ENCODE peak calls at places on chromosomes 16 and 17, in nine cellular contexts. T, K, D, Y, P, R, S, J and H are unnamed samples.

GRCh38 chr17:30292490-30292858 is 730 bp upstream of the BLMH start:
- DNase-seq in D (no peak), T (no peak), P (no peak), Y (no peak), S (no peak), R (no peak), J (no peak), K (no peak), H (no peak)

GRCh38 chr17:30422171-30422570 is 43.4 kb downstream of the CPD start:
- DNase-seq in Y (no peak), R (no peak), K (no peak), P (no peak), D (no peak), S (no peak), J (no peak), T (no peak), H (no peak)

GRCh38 chr17:7238418-7239090 is 703 bp downstream of the PHF23 start:
- DNase-seq in K (peak), Y (no peak), T (no peak), R (no peak), J (peak), S (no peak), D (peak), P (no peak), H (no peak)

GRCh38 chr17:51676691-51677487 is 416.5 kb downstream of the UTP18 start:
- DNase-seq in Y (no peak), D (no peak), J (no peak), S (no peak), R (no peak), K (no peak), P (no peak), T (no peak), H (no peak)

GRCh38 chr16:5850632-5851175 is 753.1 kb upstream of the EEF2KMT start:
- DNase-seq in S (no peak), D (no peak), T (no peak), K (no peak), J (no peak), R (no peak), P (no peak), Y (no peak), H (no peak)

GRCh38 chr16:81431554-81432353 is 12.9 kb upstream of the CMIP start:
- DNase-seq in K (peak), T (no peak), D (no peak), P (peak), R (peak), Y (no peak), S (no peak), J (no peak), H (no peak)

GRCh38 chr16:83833921-83834320 is 26.1 kb downstream of the HSBP1 start:
- DNase-seq in P (no peak), T (no peak), R (no peak), Y (no peak), J (no peak), D (no peak), K (no peak), S (no peak), H (no peak)

GRCh38 chr16:57277586-57277985 is 6.9 kb downstream of the PLLP start:
- DNase-seq in Y (no peak), R (peak), K (peak), S (no peak), P (no peak), J (peak), D (no peak), T (no peak), H (no peak)

GRCh38 chr16:59252317-59252716 is 518.2 kb upstream of the GOT2 start:
- DNase-seq in S (no peak), J (no peak), R (no peak), K (no peak), T (no peak), Y (no peak), D (no peak), P (no peak), H (no peak)

GRCh38 chr17:75767881-75768280 is 2.9 kb upstream of the GALK1 start:
- DNase-seq in P (no peak), R (no peak), D (no peak), Y (no peak), J (no peak), T (no peak), S (no peak), K (no peak), H (no peak)

GRCh38 chr17:31401456-31402254 is 10.2 kb downstream of the RAB11FIP4 start:
- DNase-seq in K (no peak), J (no peak), R (no peak), S (no peak), Y (no peak), P (no peak), D (no peak), T (peak), H (no peak)

GRCh38 chr17:66087073-66087472 is 104.9 kb downstream of the CEP112 start:
- DNase-seq in T (no peak), D (no peak), Y (no peak), K (no peak), P (no peak), S (no peak), J (no peak), R (peak), H (no peak)

GRCh38 chr17:7215652-7216139 is 3.9 kb downstream of the DLG4 start:
- DNase-seq in R (peak), T (no peak), P (no peak), K (no peak), Y (no peak), J (no peak), S (no peak), D (no peak), H (no peak)

GRCh38 chr17:51441431-51441830 is 181.1 kb downstream of the UTP18 start:
- DNase-seq in R (no peak), J (no peak), T (no peak), P (no peak), Y (no peak), S (no peak), K (no peak), D (no peak), H (no peak)

GRCh38 chr16:22314661-22315626 is 17.7 kb downstream of the POLR3E start:
- DNase-seq in R (no peak), K (no peak), T (no peak), S (peak), Y (no peak), J (no peak), P (no peak), D (no peak), H (no peak)

GRCh38 chr17:20063665-20064648 is 54.8 kb downstream of the SPECC1 start:
- DNase-seq in T (peak), K (peak), D (peak), P (peak), R (peak), Y (peak), J (no peak), S (peak), H (peak)

GRCh38 chr16:47732122-47732805 is 271.1 kb downstream of the PHKB start:
- DNase-seq in J (no peak), R (peak), P (no peak), Y (no peak), T (no peak), S (no peak), D (no peak), K (no peak), H (no peak)

GRCh38 chr17:61574542-61575351 is 16.3 kb downstream of the NACA2 start:
- DNase-seq in K (no peak), R (peak), P (no peak), Y (no peak), D (no peak), J (no peak), S (no peak), T (peak), H (no peak)

GRCh38 chr17:36722903-36723263 is 121.5 kb downstream of the MRM1 start:
- DNase-seq in Y (no peak), J (no peak), P (no peak), S (no peak), K (no peak), R (no peak), D (no peak), T (no peak), H (no peak)

GRCh38 chr16:12480916-12481315 is 322.8 kb downstream of the CPPED1 start:
- DNase-seq in R (no peak), S (no peak), T (no peak), J (no peak), D (no peak), P (no peak), K (no peak), Y (no peak), H (no peak)

GRCh38 chr17:6919158-6919557 is 76.7 kb upstream of the ALOX12 start:
- DNase-seq in D (no peak), Y (no peak), K (no peak), R (no peak), J (no peak), S (no peak), T (no peak), P (no peak), H (no peak)

GRCh38 chr16:66740533-66740932 is 10.9 kb downstream of the DYNC1LI2 start:
- DNase-seq in J (peak), K (peak), R (no peak), P (no peak), S (peak), Y (no peak), T (no peak), D (no peak), H (peak)

GRCh38 chr17:76726231-76726765 is at the start of gene JMJD6:
- DNase-seq in D (peak), K (peak), T (peak), S (peak), J (peak), Y (peak), R (peak), P (peak), H (peak)

GRCh38 chr16:76654421-76654820 is 377.2 kb downstream of the CNTNAP4 start:
- DNase-seq in K (no peak), D (no peak), Y (no peak), P (no peak), S (no peak), T (no peak), R (no peak), J (no peak), H (no peak)

GRCh38 chr16:89410794-89411309 is 79.5 kb downstream of the ANKRD11 start:
- DNase-seq in D (no peak), R (peak), T (peak), S (peak), K (peak), J (no peak), Y (peak), P (peak), H (peak)

GRCh38 chr17:40301315-40301714 is 7.7 kb upstream of the RARA start:
- DNase-seq in D (no peak), P (no peak), K (no peak), S (peak), R (no peak), T (no peak), J (no peak), Y (no peak), H (peak)

GRCh38 chr17:29048440-29049360 is 5.8 kb downstream of the PIPOX start:
- DNase-seq in K (no peak), R (peak), D (no peak), P (no peak), Y (no peak), S (no peak), T (no peak), J (no peak), H (no peak)

GRCh38 chr16:3095869-3096268 is 3.2 kb downstream of the ZSCAN10 start:
- DNase-seq in R (no peak), P (no peak), D (peak), T (no peak), Y (no peak), J (peak), S (no peak), K (peak), H (peak)

GRCh38 chr17:35127751-35128514 is 6.5 kb downstream of the FNDC8 start:
- DNase-seq in T (no peak), K (no peak), R (peak), P (peak), S (no peak), D (no peak), J (no peak), Y (no peak), H (no peak)

GRCh38 chr16:89233678-89234490 is 16.4 kb downstream of the ZNF778 start:
- DNase-seq in K (no peak), T (no peak), J (no peak), D (no peak), S (no peak), R (no peak), Y (no peak), P (no peak), H (no peak)

GRCh38 chr17:4711671-4712111 is 1.3 kb downstream of the ARRB2 start:
- DNase-seq in S (no peak), P (peak), D (peak), K (peak), T (no peak), R (no peak), J (no peak), Y (no peak), H (peak)

GRCh38 chr17:42568341-42569111 is 1.6 kb downstream of the MLX start:
- DNase-seq in D (no peak), K (no peak), J (no peak), T (no peak), R (no peak), P (no peak), S (no peak), Y (no peak), H (peak)

GRCh38 chr16:83669456-83669855 is 138.3 kb upstream of the HSBP1 start:
- DNase-seq in Y (no peak), R (no peak), K (no peak), S (no peak), T (no peak), D (no peak), J (no peak), P (no peak), H (no peak)

GRCh38 chr16:54242199-54242598 is 44.4 kb downstream of the IRX3 start:
- DNase-seq in S (no peak), T (no peak), P (no peak), R (no peak), J (peak), D (no peak), Y (no peak), K (no peak), H (no peak)

GRCh38 chr17:17870292-17870691 is 33.5 kb upstream of the SREBF1 start:
- DNase-seq in K (no peak), S (no peak), T (no peak), R (no peak), D (no peak), J (no peak), Y (no peak), P (no peak), H (no peak)
- TF ChIP-seq CTCF in K (no peak), S (no peak), T (no peak), R (no peak), D (no peak), J (no peak), Y (no peak), P (no peak), H (no peak)

GRCh38 chr16:21158208-21159110 is at the start of gene LDAF1:
- DNase-seq in K (peak), J (peak), T (peak), Y (peak), P (peak), S (peak), R (peak), D (peak), H (peak)
- TF ChIP-seq POLR2A in K (peak), J (peak), T (peak), Y (peak), P (no peak), S (no peak), R (no peak), D (peak), H (peak)

GRCh38 chr16:589658-590159 is at the start of gene RAB40C:
- DNase-seq in K (peak), R (peak), P (peak), S (peak), J (peak), Y (peak), T (peak), D (peak), H (peak)
- TF ChIP-seq CTCF in K (no peak), R (peak), P (no peak), S (no peak), J (no peak), Y (no peak), T (no peak), D (no peak), H (peak)

DNA sequence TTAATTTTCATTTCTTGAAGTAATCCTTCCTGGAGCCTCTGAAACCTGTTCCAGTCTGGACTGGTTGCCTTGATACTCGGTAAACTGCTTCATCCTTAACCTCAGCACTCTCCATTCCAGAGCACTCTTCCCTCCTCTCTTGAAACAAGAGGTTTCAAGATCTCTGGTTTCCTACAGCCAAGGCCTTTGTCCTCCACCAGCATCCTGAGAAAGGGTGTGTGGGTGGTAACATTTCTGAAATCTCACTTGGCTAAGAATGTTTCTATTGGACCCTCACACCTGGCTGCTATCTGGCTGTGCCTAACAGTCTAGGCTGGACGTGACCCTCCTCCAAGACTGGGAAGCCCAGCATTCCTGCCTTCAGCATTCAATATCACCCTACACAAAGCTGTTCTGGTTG is 99.7 kb downstream of the CYTH1 start:
- DNase-seq in P (no peak), T (no peak), D (no peak), J (no peak), K (no peak), R (no peak), Y (no peak), S (no peak), H (no peak)
- TF ChIP-seq POLR2A in P (no peak), T (no peak), D (no peak), J (no peak), K (no peak), R (no peak), Y (no peak), S (no peak), H (no peak)

GRCh38 chr16:86986809-86987487 is 330.2 kb downstream of the C16orf95 start:
- DNase-seq in P (no peak), J (no peak), K (no peak), S (no peak), D (no peak), R (no peak), T (no peak), Y (no peak), H (no peak)

GRCh38 chr16:86985656-86986030 is 331.5 kb downstream of the C16orf95 start:
- DNase-seq in K (no peak), R (no peak), D (no peak), P (no peak), J (no peak), S (no peak), Y (no peak), T (no peak), H (no peak)

GRCh38 chr16:86984975-86985655 is 332.1 kb downstream of the C16orf95 start:
- DNase-seq in S (no peak), P (no peak), Y (no peak), R (no peak), J (no peak), K (no peak), D (no peak), T (no peak), H (no peak)

GRCh38 chr16:86984286-86984685 is 332.9 kb downstream of the C16orf95 start:
- DNase-seq in Y (no peak), T (no peak), R (no peak), J (no peak), P (no peak), S (no peak), D (no peak), K (no peak), H (no peak)

DNA sequence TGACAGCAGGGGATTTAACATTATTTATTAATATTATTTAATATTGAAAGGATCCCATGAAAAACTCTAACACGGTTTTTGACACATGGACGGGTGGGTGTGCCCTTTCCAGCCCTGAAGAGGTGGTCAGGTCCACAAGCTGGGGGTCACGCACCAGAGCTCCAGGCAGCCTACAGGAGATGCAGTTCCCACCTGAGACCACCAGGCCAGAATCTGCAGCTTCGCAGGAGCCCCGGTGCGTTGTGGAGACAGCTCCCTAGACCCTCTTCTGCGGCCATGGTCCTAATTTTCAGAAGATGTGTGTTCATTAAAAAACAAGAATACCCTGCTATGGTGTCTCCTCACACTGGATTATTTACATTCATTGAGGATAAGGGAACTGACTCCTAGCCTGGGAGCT is 331.1 kb downstream of the C16orf95 start:
- DNase-seq in D (no peak), K (no peak), S (no peak), R (no peak), Y (no peak), J (no peak), P (no peak), T (no peak), H (no peak)
- TF ChIP-seq CTCF in D (no peak), K (no peak), S (no peak), R (no peak), Y (no peak), J (no peak), P (no peak), T (no peak), H (no peak)

GRCh38 chr16:30091474-30092372 is at the start of gene TBX6:
- DNase-seq in K (peak), T (peak), S (peak), D (peak), R (peak), J (peak), P (peak), Y (peak), H (peak)

GRCh38 chr16:30094541-30095165 is 1.4 kb downstream of the YPEL3 start:
- DNase-seq in R (no peak), J (peak), S (no peak), T (no peak), D (no peak), P (no peak), K (no peak), Y (no peak), H (no peak)

GRCh38 chr16:30090607-30091332 is 954 bp downstream of the TBX6 start:
- DNase-seq in S (no peak), Y (no peak), R (no peak), J (no peak), T (no peak), P (no peak), K (peak), D (no peak), H (no peak)

GRCh38 chr16:30095166-30096078 is 591 bp downstream of the YPEL3 start:
- DNase-seq in P (peak), R (no peak), S (no peak), K (no peak), T (peak), J (no peak), D (peak), Y (no peak), H (peak)

DNA sequence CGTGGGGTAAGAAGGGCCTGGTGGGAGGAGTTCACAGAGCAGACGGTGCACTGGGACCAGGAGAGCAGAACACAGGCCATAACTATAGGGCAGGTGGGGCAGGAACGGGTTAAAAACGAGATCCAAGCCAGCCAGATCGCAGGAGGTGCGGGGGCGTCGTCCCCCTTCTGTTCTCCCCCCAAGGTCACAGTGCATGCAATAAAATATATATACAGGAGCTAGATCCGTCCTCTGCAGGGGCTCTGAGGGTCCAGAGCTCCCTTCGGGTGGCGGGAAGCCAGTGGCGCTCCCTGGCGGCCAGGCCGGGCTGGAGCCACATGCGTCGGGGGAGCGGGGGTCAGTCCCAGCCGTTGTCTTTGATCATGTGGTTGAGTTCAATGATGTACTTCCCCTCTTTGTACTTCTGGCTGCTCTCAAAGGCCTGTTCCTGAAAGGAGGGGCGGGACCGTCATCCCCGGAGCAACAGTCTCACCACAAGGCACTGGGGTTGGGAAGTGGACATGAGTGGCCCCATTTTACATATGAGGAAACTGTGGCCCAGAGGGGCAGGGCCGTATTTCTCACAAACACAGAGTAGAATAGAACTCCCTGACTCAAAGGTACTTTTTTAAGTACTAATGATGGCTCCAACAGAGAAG is 768 bp upstream of the TBX6 start:
- DNase-seq in P (peak), Y (peak), J (peak), R (peak), D (peak), K (peak), T (peak), S (peak), H (peak)
- TF ChIP-seq POLR2A in P (no peak), Y (no peak), J (peak), R (no peak), D (no peak), K (peak), T (no peak), S (no peak), H (no peak)

DNA sequence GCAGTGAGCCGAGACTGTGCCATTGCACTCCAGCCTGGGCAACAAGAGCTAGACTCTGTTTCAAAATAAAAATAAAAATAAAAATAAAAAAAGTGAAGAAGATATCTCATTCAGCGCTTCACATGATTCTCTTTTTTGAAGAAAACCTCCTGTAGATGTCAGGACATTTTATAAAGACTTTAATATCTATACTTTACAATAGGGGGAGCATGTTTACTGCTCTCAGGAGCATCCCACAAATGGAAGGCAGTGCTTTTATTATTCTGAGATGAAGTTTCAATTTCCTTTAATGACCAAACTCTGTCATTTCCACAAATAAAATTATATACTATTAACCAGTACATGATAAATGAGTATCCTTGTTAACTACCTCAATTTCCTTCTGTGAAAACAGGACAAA is 118.7 kb upstream of the MYOCD start:
- DNase-seq in Y (no peak), P (no peak), T (no peak), K (no peak), S (no peak), J (no peak), R (no peak), D (no peak), H (no peak)
- TF ChIP-seq CTCF in Y (no peak), P (no peak), T (no peak), K (no peak), S (no peak), J (no peak), R (no peak), D (no peak), H (no peak)

GRCh38 chr16:50547944-50548658 is at the start of gene NKD1:
- DNase-seq in D (peak), K (peak), R (peak), P (peak), T (peak), S (peak), J (peak), Y (peak), H (peak)
- TF ChIP-seq POLR2A in D (no peak), K (peak), R (no peak), P (no peak), T (peak), S (no peak), J (no peak), Y (peak), H (no peak)